ENCODE peak calls at places on chromosomes 6 and 20, in nine cellular contexts. X is GM23248, J is H1, T is mesenchymal stem cell, R is endothelial cell of umbilical vein, C is MM.1S, H is PC-3, O is HCT116, Y is mammary epithelial cell. B is an unnamed sample. For H3K4me1, the result is how much of the 10 kb centered on the place peaks cover.

GRCh38 chr6:100475554-100476325 is 11.0 kb upstream of the SIM1 start:
- DNase-seq in J (no peak), T (no peak), X (peak), H (peak), C (peak), O (no peak), R (no peak), Y (peak), B (no peak)

GRCh38 chr20:31839782-31840487 is 5.5 kb downstream of the FOXS1 start:
- DNase-seq in Y (no peak), H (no peak), J (no peak), T (peak), O (no peak), C (no peak), X (peak), R (peak), B (no peak)

GRCh38 chr20:62409935-62410741 is 3.1 kb upstream of the CABLES2 start:
- DNase-seq in Y (no peak), H (peak), R (peak), T (peak), X (peak), J (no peak), C (peak), O (no peak), B (peak)

GRCh38 chr6:169999367-169999766 is 247.9 kb downstream of the ERMARD start:
- DNase-seq in H (no peak), Y (no peak), T (no peak), O (no peak), R (no peak), J (no peak), X (no peak), C (no peak), B (no peak)

GRCh38 chr6:140590641-140591040 is 1216.2 kb upstream of the CITED2 start:
- DNase-seq in J (no peak), T (no peak), R (no peak), X (peak), Y (peak), H (peak), O (no peak), C (no peak), B (no peak)

GRCh38 chr6:159151266-159151855 is 17.8 kb upstream of the FNDC1 start:
- DNase-seq in X (peak), T (peak), J (no peak), Y (peak), R (peak), C (peak), O (peak), H (peak), B (peak)

GRCh38 chr6:123811378-123811777 is 7.7 kb downstream of the NKAIN2 start:
- DNase-seq in H (no peak), C (no peak), Y (no peak), O (no peak), X (no peak), R (no peak), J (no peak), T (no peak), B (no peak)

GRCh38 chr6:54188832-54189231 is 77.6 kb downstream of the MLIP start:
- DNase-seq in T (no peak), O (no peak), X (no peak), C (no peak), Y (no peak), J (no peak), R (no peak), H (no peak), B (no peak)

GRCh38 chr6:125794342-125795137 is 3.8 kb downstream of the NCOA7 start:
- DNase-seq in O (no peak), Y (peak), X (peak), J (no peak), H (peak), R (no peak), C (no peak), T (no peak), B (no peak)

GRCh38 chr6:113980937-113981554 is 10.1 kb upstream of the HDAC2 start:
- DNase-seq in Y (no peak), O (no peak), X (peak), H (peak), R (peak), T (peak), C (peak), J (no peak), B (peak)

GRCh38 chr6:167308207-167308606 is 16.7 kb upstream of the TTLL2 start:
- DNase-seq in X (no peak), C (no peak), Y (no peak), J (no peak), O (no peak), R (no peak), H (no peak), T (no peak), B (no peak)

GRCh38 chr6:160005861-160006540 is 37.1 kb downstream of the IGF2R start:
- DNase-seq in X (peak), O (no peak), J (no peak), Y (peak), C (no peak), H (no peak), T (no peak), R (peak), B (no peak)

GRCh38 chr6:167130712-167131684 is 8.1 kb downstream of the CCR6 start:
- DNase-seq in R (no peak), C (no peak), H (no peak), T (no peak), J (no peak), Y (no peak), X (no peak), O (no peak), B (no peak)

GRCh38 chr6:53932502-53932901 is 137.7 kb downstream of the LRRC1 start:
- DNase-seq in O (no peak), Y (no peak), X (no peak), J (no peak), T (no peak), H (no peak), R (no peak), C (no peak), B (no peak)

GRCh38 chr20:60055740-60056139 is 97.5 kb downstream of the CDH26 start:
- DNase-seq in J (no peak), Y (peak), X (peak), H (no peak), R (no peak), T (no peak), C (no peak), O (no peak), B (no peak)

GRCh38 chr20:43530321-43531090 is 23.0 kb downstream of the L3MBTL1 start:
- DNase-seq in X (no peak), H (no peak), C (no peak), Y (no peak), J (no peak), T (no peak), R (no peak), O (no peak), B (no peak)

GRCh38 chr6:135465307-135465706 is 32.2 kb downstream of the AHI1 start:
- DNase-seq in O (no peak), X (no peak), J (no peak), R (no peak), Y (no peak), T (no peak), C (peak), H (no peak), B (peak)

GRCh38 chr6:6994796-6995195 is 113.0 kb upstream of the RREB1 start:
- DNase-seq in X (no peak), J (no peak), T (no peak), H (no peak), R (no peak), Y (no peak), C (no peak), O (no peak), B (no peak)
- H2AFZ ChIP-seq in X (no peak), J (no peak), T (no peak), H (no peak), R (no peak), Y (no peak), C (no peak), O (no peak), B (no peak)

DNA sequence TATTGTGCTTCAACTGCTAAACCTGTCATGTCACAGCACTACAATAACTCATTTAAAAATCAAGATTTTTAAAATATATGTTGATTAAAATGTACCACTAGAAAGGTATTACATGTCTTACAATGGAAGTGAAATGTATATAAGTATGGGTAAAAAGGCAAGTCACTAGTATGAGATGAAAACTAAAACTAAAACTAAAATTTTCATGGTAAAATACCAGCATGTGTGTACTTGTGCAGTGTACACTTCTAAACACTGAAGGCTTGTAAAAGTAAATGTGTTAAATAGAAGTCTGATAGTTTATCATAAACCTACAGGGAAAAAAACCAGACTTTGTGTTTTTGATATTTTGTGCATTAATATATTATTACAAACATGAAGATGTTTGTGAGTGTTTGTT is 13.7 kb upstream of the TMEM244 start:
- DNase-seq in J (no peak), H (no peak), C (no peak), O (no peak), X (no peak), Y (no peak), R (no peak), T (no peak), B (no peak)
- H3K4me3 ChIP-seq in J (no peak), H (no peak), C (no peak), O (no peak), X (no peak), Y (no peak), R (no peak), T (no peak), B (no peak)

DNA sequence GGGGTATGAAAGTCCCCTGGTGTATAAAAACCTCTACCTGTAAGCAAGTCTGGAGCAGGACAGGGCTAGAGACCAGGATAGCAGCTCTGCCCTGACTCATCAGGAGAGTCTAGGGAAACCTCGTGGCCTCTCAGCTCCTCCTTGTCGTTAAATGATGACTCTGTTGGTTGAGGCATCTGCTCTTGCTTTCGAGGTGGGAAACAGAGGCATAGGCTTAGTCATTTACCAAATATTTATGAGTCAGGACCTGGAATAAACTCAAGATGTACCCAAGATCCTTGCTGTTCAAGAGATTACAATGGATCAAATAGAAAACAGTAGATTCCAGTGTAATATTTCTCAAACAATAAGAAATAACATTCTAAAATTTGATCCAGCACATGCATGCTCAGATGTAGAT is 5.5 kb downstream of the MANBAL start:
- DNase-seq in C (no peak), Y (peak), J (no peak), R (peak), H (peak), O (peak), X (peak), T (peak), B (no peak)
- H3K4me1 ChIP-seq in C (under half), Y (half or more), J (under half), R (under half), H (half or more), O (half or more), X (half or more), T (under half), B (under half)

GRCh38 chr6:26475823-26476729 is 18.3 kb downstream of the BTN2A1 start:
- DNase-seq in C (no peak), X (peak), T (peak), R (no peak), J (no peak), O (no peak), H (peak), Y (no peak), B (no peak)
- H2AFZ ChIP-seq in C (no peak), X (peak), T (no peak), R (no peak), J (peak), O (no peak), H (peak), Y (no peak), B (peak)

DNA sequence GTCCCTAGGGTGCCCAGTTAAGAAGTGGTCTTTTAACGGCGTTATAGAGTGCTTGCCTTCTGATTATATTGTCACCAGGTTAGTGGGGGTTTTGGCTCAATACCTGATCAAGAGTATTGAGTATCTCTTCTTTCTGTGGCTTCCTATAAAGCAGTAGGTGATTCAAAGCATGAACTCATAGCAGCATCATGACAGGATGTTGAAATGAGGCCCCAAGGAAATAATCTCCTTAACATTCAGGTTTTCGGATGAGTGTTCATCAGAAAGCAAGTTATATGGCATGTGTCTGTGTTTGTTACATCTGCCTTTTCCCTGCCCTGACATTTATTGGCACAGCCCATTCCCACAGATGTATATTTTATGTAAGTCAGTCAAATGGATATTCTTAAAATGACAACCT is 301.0 kb downstream of the FARS2 start:
- DNase-seq in X (no peak), C (no peak), H (no peak), J (no peak), Y (peak), O (no peak), T (no peak), R (no peak), B (no peak)
- H3K4me3 ChIP-seq in X (no peak), C (no peak), H (no peak), J (no peak), Y (no peak), O (no peak), T (no peak), R (no peak), B (no peak)

GRCh38 chr20:25544760-25545159 is 40.6 kb downstream of the NINL start:
- DNase-seq in H (no peak), R (no peak), J (no peak), T (no peak), X (no peak), O (no peak), Y (no peak), C (no peak), B (no peak)
- H3K4me1 ChIP-seq in H (under half), R (under half), J (under half), T (under half), X (under half), O (under half), Y (under half), C (under half), B (under half)

GRCh38 chr6:137161975-137162374 is 11.5 kb downstream of the IL22RA2 start:
- DNase-seq in R (no peak), H (no peak), O (no peak), J (no peak), X (no peak), Y (no peak), C (no peak), T (no peak), B (no peak)
- H2AFZ ChIP-seq in R (no peak), H (no peak), O (no peak), J (no peak), X (no peak), Y (no peak), C (no peak), T (no peak), B (no peak)

GRCh38 chr6:26202811-26203583 is 115.8 kb downstream of the HFE start:
- DNase-seq in J (no peak), Y (no peak), T (no peak), H (no peak), O (no peak), X (no peak), R (no peak), C (no peak), B (peak)
- H3K4me3 ChIP-seq in J (peak), Y (no peak), T (no peak), H (peak), O (no peak), X (no peak), R (no peak), C (no peak), B (peak)